ENCODE peak calls at places on chromosomes 11 and 22, in four cellular contexts. F is IMR-90, A is WERI-Rb-1, G is H1. K is an unnamed sample.
A peak's percentile ranks its signal among the peaks of the same experiment; 100 is the strongest.

GRCh38 chr11:67687986-67688385 is 13.6 kb upstream of the ALDH3B2 start:
- DNase-seq in F (no peak), A (no peak), G (no peak), K (no peak)

GRCh38 chr11:80873309-80873999 is 1432.6 kb upstream of the TENM4 start:
- DNase-seq in F (no peak), G (no peak), A (no peak), K (no peak)

GRCh38 chr11:67464411-67465189 is 4.5 kb downstream of the TMEM134 start:
- DNase-seq in A (no peak), F (peak; percentile 42), G (peak; percentile 89), K (peak; percentile 87)

GRCh38 chr11:63769044-63769718 is 606 bp upstream of the ZFTA start:
- DNase-seq in A (peak; percentile 31), F (no peak), G (peak; percentile 72), K (no peak)

GRCh38 chr22:33923660-33924246 is 3.5 kb upstream of the LARGE1 start:
- DNase-seq in A (peak; percentile 77), F (peak; percentile 74), G (peak; percentile 76), K (peak; percentile 76)

GRCh38 chr22:17912942-17913704 is 111.2 kb downstream of the MICAL3 start:
- DNase-seq in A (no peak), F (no peak), G (no peak), K (no peak)

GRCh38 chr22:39498802-39499201 is 3.3 kb upstream of the MIEF1 start:
- DNase-seq in G (no peak), F (no peak), A (no peak), K (no peak)

GRCh38 chr22:31647066-31647465 is 14.9 kb downstream of the PISD start:
- DNase-seq in A (no peak), G (no peak), F (no peak), K (no peak)

GRCh38 chr11:19828382-19829108 is 115.9 kb downstream of the NAV2 start:
- DNase-seq in F (no peak), A (no peak), G (no peak), K (no peak)

GRCh38 chr22:25160120-25160996 is 39.3 kb upstream of the CRYBB3 start:
- DNase-seq in G (no peak), F (no peak), A (no peak), K (no peak)

GRCh38 chr22:45190473-45190872 is 26.7 kb downstream of the NUP50 start:
- DNase-seq in A (no peak), G (no peak), F (no peak), K (no peak)

GRCh38 chr11:33379931-33380330 is 122.8 kb downstream of the HIPK3 start:
- DNase-seq in G (no peak), F (no peak), A (no peak), K (no peak)

GRCh38 chr11:72989727-72990126 is 152.4 kb downstream of the FCHSD2 start:
- DNase-seq in G (no peak), A (no peak), F (peak; percentile 13), K (no peak)

GRCh38 chr22:24049978-24050377 is 38.9 kb downstream of the CABIN1 start:
- DNase-seq in F (no peak), A (no peak), G (no peak), K (no peak)

K was measured in NT2/D1.